ENCODE peak calls at places on chromosomes 7 and 10, in ten cellular contexts. G is right cardiac atrium; D is CD8-positive, alpha-beta memory T cell; M is A549; J is effector memory CD4-positive, alpha-beta T cell; O is tibial nerve; R is CD8-positive, alpha-beta T cell; Q is neural progenitor cell; Z is thyroid gland; T is small intestine. F is an unnamed sample. For H3K9me3, the result is how much of the 10 kb centered on the place peaks cover.

GRCh38 chr10:69152002-69152401 is 28.0 kb downstream of the VPS26A start:
- DNase-seq in Q (no peak), R (no peak), G (no peak), M (no peak), J (no peak), T (no peak), O (no peak), D (no peak), Z (no peak), F (no peak)

GRCh38 chr7:105352018-105352612 is 36.6 kb downstream of the SRPK2 start:
- DNase-seq in O (peak), Q (no peak), T (peak), R (peak), J (peak), Z (peak), M (no peak), G (peak), D (peak), F (peak)

GRCh38 chr10:119030421-119031250 is 1.1 kb downstream of the NANOS1 start:
- DNase-seq in M (no peak), G (peak), D (peak), Z (peak), Q (peak), J (peak), O (no peak), T (peak), R (peak), F (no peak)

GRCh38 chr10:103100620-103101019 is 92.5 kb downstream of the NT5C2 start:
- DNase-seq in D (no peak), M (no peak), R (no peak), T (no peak), Q (no peak), O (no peak), J (no peak), Z (no peak), G (no peak), F (no peak)

GRCh38 chr7:96342036-96342435 is 20.1 kb upstream of the SLC25A13 start:
- DNase-seq in Z (no peak), Q (no peak), J (no peak), G (no peak), M (no peak), T (peak), O (no peak), R (no peak), D (no peak), F (no peak)

GRCh38 chr7:106794276-106795136 is 70.6 kb upstream of the PIK3CG start:
- DNase-seq in Z (no peak), M (no peak), T (no peak), O (no peak), Q (no peak), R (no peak), G (no peak), J (no peak), D (no peak), F (no peak)

GRCh38 chr7:48175019-48175418 is 3.8 kb downstream of the ABCA13 start:
- DNase-seq in O (no peak), M (no peak), J (no peak), R (no peak), Z (no peak), T (no peak), D (no peak), G (no peak), Q (no peak), F (no peak)

GRCh38 chr10:5563991-5564536 is 39.3 kb downstream of the CALML3 start:
- DNase-seq in Z (no peak), O (peak), J (no peak), Q (no peak), G (no peak), M (no peak), R (peak), D (peak), T (no peak), F (peak)

GRCh38 chr7:131605280-131605878 is 49.0 kb upstream of the PODXL start:
- DNase-seq in Z (peak), D (no peak), R (no peak), M (no peak), Q (peak), T (no peak), G (no peak), O (no peak), J (no peak), F (no peak)

GRCh38 chr7:22565315-22565811 is 65.4 kb upstream of the STEAP1B start:
- DNase-seq in R (no peak), O (no peak), T (no peak), J (no peak), Q (no peak), Z (no peak), M (no peak), G (peak), D (no peak), F (peak)

GRCh38 chr7:2197436-2198155 is 35.1 kb downstream of the MAD1L1 start:
- DNase-seq in G (peak), D (no peak), R (no peak), O (no peak), J (no peak), Z (peak), Q (no peak), T (no peak), M (no peak), F (no peak)

GRCh38 chr10:43574035-43574892 is at the start of gene ZNF239:
- DNase-seq in T (peak), G (peak), O (peak), Z (peak), R (peak), M (peak), Q (peak), J (peak), D (peak), F (peak)
- H3K4me3 ChIP-seq in T (peak), G (peak), O (peak), Z (peak), R (peak), M (peak), Q (peak), J (peak), D (peak), F (peak)

DNA sequence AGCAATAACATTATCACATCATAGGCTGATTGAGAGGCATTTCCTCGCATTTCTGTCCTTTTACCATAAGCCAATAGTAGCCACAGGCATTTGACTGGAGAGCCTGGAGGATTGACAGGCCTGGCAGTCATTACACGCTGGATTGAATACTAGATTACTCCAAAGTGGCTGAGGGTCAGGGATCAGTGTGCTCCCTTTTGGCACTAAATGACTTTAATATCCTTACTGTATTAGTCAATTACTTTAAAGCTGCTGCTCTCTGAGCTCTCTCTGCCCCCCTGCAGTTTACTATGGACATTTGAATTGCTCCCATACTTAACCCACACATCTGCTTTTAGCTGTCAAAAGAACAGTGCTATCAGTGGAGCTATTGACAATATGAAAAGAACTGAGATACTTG is 302.0 kb downstream of the TFEC start:
- DNase-seq in O (no peak), D (no peak), Q (peak), T (no peak), R (no peak), G (no peak), J (no peak), M (no peak), Z (no peak), F (no peak)
- H3K9me3 ChIP-seq in O (under half), D (under half), Q (under half), T (under half), R (under half), G (under half), J (under half), M (under half), Z (under half), F (under half)

DNA sequence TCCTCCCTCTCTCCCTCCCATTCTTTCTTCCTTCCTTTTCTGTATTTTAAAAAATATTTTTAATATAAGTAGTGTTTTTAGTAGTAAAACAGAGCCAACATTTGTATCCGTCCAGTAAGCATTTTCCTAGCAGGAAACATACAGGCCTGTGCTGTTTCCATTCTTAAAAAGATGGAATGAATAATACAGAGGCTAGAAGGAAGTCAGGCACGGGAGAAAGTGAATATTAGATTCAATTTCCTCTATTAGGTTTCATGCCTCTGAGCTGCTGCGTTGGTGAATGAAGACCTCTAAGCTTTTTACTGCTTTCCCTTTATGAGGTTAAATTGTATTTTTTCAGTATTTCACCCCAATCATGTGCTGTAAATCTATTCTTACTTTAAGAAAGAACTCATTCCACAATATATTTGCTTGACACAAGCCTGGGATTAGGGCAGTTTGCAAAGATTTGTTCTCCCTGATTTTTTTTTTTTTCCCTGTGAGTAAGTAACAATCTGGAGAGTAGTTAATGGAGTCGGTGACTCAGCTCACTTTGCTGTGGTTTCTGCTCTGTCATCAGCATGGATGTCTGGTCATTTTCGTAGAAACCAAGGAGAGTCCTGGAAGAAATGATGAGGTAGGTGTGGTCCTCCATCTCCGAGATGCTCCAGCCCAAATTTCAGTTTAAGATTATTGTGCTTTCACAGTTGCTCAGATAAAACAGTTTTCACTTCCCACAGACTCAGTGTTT is 76.1 kb upstream of the PITRM1 start:
- DNase-seq in R (no peak), Z (no peak), G (no peak), Q (no peak), D (no peak), M (peak), T (no peak), O (no peak), J (no peak), F (no peak)
- H3K27ac ChIP-seq in R (no peak), Z (peak), G (peak), Q (no peak), D (no peak), M (peak), T (no peak), O (peak), J (no peak), F (peak)

GRCh38 chr10:77622822-77623410 is 14.7 kb downstream of the KCNMA1 start:
- DNase-seq in G (no peak), Q (no peak), J (no peak), M (no peak), T (no peak), D (no peak), R (no peak), O (no peak), Z (no peak), F (no peak)
- H3K4me3 ChIP-seq in G (no peak), Q (no peak), J (no peak), M (no peak), T (no peak), D (no peak), R (no peak), O (no peak), Z (no peak), F (no peak)

DNA sequence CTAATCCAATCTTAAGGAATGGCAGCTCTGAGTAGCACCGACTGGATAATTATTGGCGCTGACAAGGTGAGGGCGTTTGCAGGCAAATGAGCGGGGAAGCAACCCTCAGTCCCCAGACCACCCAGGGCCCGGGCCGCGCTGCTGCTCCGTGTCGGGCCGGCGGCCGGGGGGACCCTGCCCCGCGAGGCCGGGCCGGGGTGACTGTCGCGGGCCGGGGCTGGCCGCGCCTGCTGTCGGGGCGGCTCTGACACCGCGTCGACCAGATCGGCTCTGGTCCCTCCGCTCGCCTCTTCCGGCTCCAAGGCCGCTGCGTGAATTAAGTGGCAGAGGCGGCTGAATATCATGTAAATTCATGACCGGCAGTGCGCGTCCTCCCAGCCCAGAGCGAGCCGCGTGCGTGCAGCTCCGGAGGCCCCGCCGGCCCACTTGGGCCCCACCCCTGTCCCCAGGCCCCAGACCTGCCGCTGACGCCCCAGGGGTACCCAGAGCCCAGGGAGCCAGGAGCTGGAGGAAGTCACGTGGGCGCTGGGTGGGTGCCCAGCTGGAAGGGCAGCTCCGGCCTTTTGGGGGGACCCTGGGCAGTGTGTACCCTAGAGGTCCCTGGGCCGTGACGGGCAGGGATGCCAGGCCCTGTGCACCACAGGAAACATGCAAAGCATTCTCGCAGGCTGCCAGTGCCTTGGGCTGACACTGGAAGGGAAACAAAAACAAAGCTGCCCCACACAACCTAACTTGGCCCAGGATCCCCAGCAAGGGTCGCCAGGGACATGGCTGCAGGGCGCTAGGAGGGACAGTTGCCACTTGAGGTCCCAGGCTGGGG is 584.0 kb upstream of the MKI67 start:
- DNase-seq in J (no peak), Q (no peak), O (no peak), Z (no peak), T (no peak), G (no peak), M (no peak), R (no peak), D (no peak), F (no peak)
- H3K9me3 ChIP-seq in J (under half), Q (under half), O (under half), Z (under half), T (under half), G (under half), M (under half), R (under half), D (under half), F (under half)

GRCh38 chr7:117659453-117660086 is 179.7 kb downstream of the CFTR start:
- DNase-seq in T (no peak), M (no peak), D (no peak), J (no peak), Z (no peak), Q (no peak), O (no peak), G (no peak), R (no peak), F (no peak)

GRCh38 chr7:117656806-117657205 is 177.0 kb downstream of the CFTR start:
- DNase-seq in Z (no peak), O (no peak), D (no peak), Q (no peak), R (no peak), T (peak), M (no peak), J (no peak), G (no peak), F (no peak)

GRCh38 chr7:117652943-117653700 is 173.3 kb downstream of the CFTR start:
- DNase-seq in T (peak), Q (peak), R (no peak), M (no peak), G (no peak), J (no peak), O (no peak), Z (no peak), D (no peak), F (no peak)

GRCh38 chr7:117654780-117655179 is 175.0 kb downstream of the CFTR start:
- DNase-seq in Z (no peak), J (no peak), R (no peak), G (no peak), T (peak), M (no peak), Q (no peak), D (no peak), O (no peak), F (no peak)
- H3K27ac ChIP-seq in Z (no peak), J (no peak), R (no peak), G (no peak), T (peak), M (no peak), Q (no peak), D (no peak), O (no peak), F (no peak)

GRCh38 chr7:14841086-14841485 is 61.5 kb downstream of the DGKB start:
- DNase-seq in M (no peak), O (no peak), J (no peak), Q (no peak), G (no peak), D (no peak), T (no peak), Z (no peak), R (no peak), F (no peak)
- H3K4me3 ChIP-seq in M (no peak), O (no peak), J (no peak), Q (no peak), G (no peak), D (no peak), T (no peak), Z (no peak), R (no peak), F (no peak)